ENCODE peak calls at places on chromosome 15, in five cellular contexts. B, H, K, L and S are unnamed samples.

GRCh38 chr15:73841756-73842590 is 31.4 kb upstream of the TBC1D21 start:
- DNase-seq in L (no peak), H (no peak), K (no peak), B (no peak), S (no peak)

GRCh38 chr15:29110733-29111132 is 158.9 kb downstream of the NSMCE3 start:
- DNase-seq in L (no peak), K (no peak), H (no peak), B (no peak), S (no peak)

GRCh38 chr15:42404461-42405235 is 45.3 kb downstream of the CAPN3 start:
- DNase-seq in B (no peak), K (no peak), H (no peak), L (no peak), S (no peak)

GRCh38 chr15:33068531-33068990 is 126.0 kb downstream of the FMN1 start:
- DNase-seq in H (no peak), K (no peak), B (no peak), L (no peak), S (no peak)

GRCh38 chr15:90872481-90873184 is 4.2 kb downstream of the FURIN start:
- DNase-seq in K (peak), B (peak), L (peak), H (no peak), S (no peak)

GRCh38 chr15:59528965-59529402 is 82.6 kb upstream of the GCNT3 start:
- DNase-seq in B (peak), L (peak), H (peak), K (peak), S (peak)

GRCh38 chr15:63506537-63507035 is 2.2 kb downstream of the USP3 start:
- DNase-seq in L (no peak), H (no peak), B (peak), K (peak), S (no peak)

GRCh38 chr15:70159397-70160009 is 61.8 kb upstream of the TLE3 start:
- DNase-seq in K (no peak), L (no peak), B (no peak), H (no peak), S (no peak)

GRCh38 chr15:66102563-66103292 is 150.8 kb downstream of the MEGF11 start:
- DNase-seq in H (no peak), B (no peak), K (no peak), L (no peak), S (no peak)

GRCh38 chr15:51263726-51264125 is 74.7 kb downstream of the CYP19A1 start:
- DNase-seq in L (no peak), H (no peak), B (no peak), K (no peak), S (no peak)

GRCh38 chr15:101357333-101357732 is 62.3 kb upstream of the SNRPA1 start:
- DNase-seq in L (no peak), B (no peak), K (no peak), H (no peak), S (no peak)

GRCh38 chr15:25787855-25788521 is 75.1 kb downstream of the ATP10A start:
- DNase-seq in H (no peak), L (no peak), K (no peak), B (no peak), S (no peak)

GRCh38 chr15:68407141-68407885 is 24.6 kb downstream of the ITGA11 start:
- DNase-seq in K (no peak), B (no peak), L (no peak), H (no peak), S (no peak)

GRCh38 chr15:99702895-99703602 is 30.2 kb downstream of the LYSMD4 start:
- DNase-seq in L (no peak), H (no peak), B (no peak), K (no peak), S (no peak)

GRCh38 chr15:85754993-85755392 is 39.7 kb downstream of the KLHL25 start:
- DNase-seq in H (no peak), K (no peak), L (no peak), B (no peak), S (no peak)

GRCh38 chr15:92902723-92903587 is 2.8 kb downstream of the CHD2 start:
- DNase-seq in K (peak), B (no peak), H (no peak), L (no peak), S (no peak)

GRCh38 chr15:73908822-73909122 is 17.5 kb upstream of the LOXL1 start:
- DNase-seq in H (no peak), B (no peak), L (no peak), K (no peak), S (no peak)

GRCh38 chr15:90154861-90155626 is 46.1 kb upstream of the SEMA4B start:
- DNase-seq in B (no peak), L (no peak), K (no peak), H (no peak), S (no peak)

GRCh38 chr15:70902105-70902504 is 9.5 kb downstream of the LRRC49 start:
- DNase-seq in B (no peak), L (no peak), K (no peak), H (no peak), S (no peak)

GRCh38 chr15:25541228-25541627 is 102.4 kb upstream of the UBE3A start:
- DNase-seq in K (no peak), H (no peak), B (no peak), L (no peak), S (no peak)